ENCODE peak calls at places on chromosome 6, in four cellular contexts. L is EL; D is stimulated activated naive CD8-positive, alpha-beta T cell treated with anti-CD3 and anti-CD28 coated beads, Interleukin-15, Interleukin-2, amounts not matched to agents 100 U/mL and 50 U/mL, for 24 hours; C is GDM1. Z is an unnamed sample.

GRCh38 chr6:143806282-143807102 is 36.6 kb upstream of the LTV1 start:
- DNase-seq in C (peak), D (peak), L (peak), Z (no peak)

GRCh38 chr6:155254139-155254538 is 9.7 kb upstream of the CLDN20 start:
- DNase-seq in L (no peak), D (no peak), C (no peak), Z (no peak)

GRCh38 chr6:31614075-31614619 is 887 bp upstream of the AIF1 start:
- DNase-seq in D (no peak), C (no peak), L (no peak), Z (no peak)

GRCh38 chr6:36769161-36769675 is 70.0 kb downstream of the CPNE5 start:
- DNase-seq in L (peak), C (no peak), D (no peak), Z (no peak)

GRCh38 chr6:10555625-10556309 is 34.6 kb downstream of the GCNT2 start:
- DNase-seq in C (no peak), L (peak), D (no peak), Z (no peak)

GRCh38 chr6:42627044-42627443 is 63.2 kb downstream of the UBR2 start:
- DNase-seq in C (no peak), L (no peak), D (no peak), Z (no peak)

GRCh38 chr6:158819977-158820632 is 937 bp upstream of the EZR start:
- DNase-seq in C (no peak), D (no peak), L (peak), Z (no peak)

GRCh38 chr6:34792605-34793500 is 970 bp downstream of the BLTP3A start:
- DNase-seq in D (peak), C (peak), L (peak), Z (peak)

GRCh38 chr6:68756454-68757375 is 121.6 kb downstream of the ADGRB3 start:
- DNase-seq in D (no peak), C (no peak), L (no peak), Z (no peak)

GRCh38 chr6:1611572-1612385 is 2.1 kb downstream of the FOXC1 start:
- DNase-seq in D (no peak), L (peak), C (peak), Z (no peak)

GRCh38 chr6:112117554-112117953 is 30.2 kb downstream of the FAM229B start:
- DNase-seq in D (peak), C (peak), L (peak), Z (no peak)

GRCh38 chr6:108203189-108204119 is 37.6 kb downstream of the NR2E1 start:
- DNase-seq in L (no peak), C (no peak), D (no peak), Z (no peak)

GRCh38 chr6:118580585-118581419 is 32.7 kb downstream of the PLN start:
- DNase-seq in D (no peak), C (peak), L (peak), Z (peak)